ENCODE peak calls at places on chromosomes 3 and 15, in ten cellular contexts. One of them, this sample, is unnamed.

GRCh38 chr3:99108508-99108907 is 207.0 kb upstream of the DCBLD2 start:
- DNase-seq in tibial nerve: no peak
- DNase-seq in stimulated activated CD8-positive, alpha-beta memory T cell treated with anti-CD3 and anti-CD28 coated beads, Interleukin-2, amount 100 ng/mL, for 1 hour: no peak
- DNase-seq in NCI-H345: no peak
- DNase-seq in Peyer's patch: no peak
- DNase-seq in GM18507: no peak
- DNase-seq in CD4-positive, alpha-beta T cell: no peak
- DNase-seq in CD4-positive, alpha-beta memory T cell: no peak
- DNase-seq in activated CD4-positive, alpha-beta T cell treated with anti-CD3 and anti-CD28 coated beads, Interleukin-2, amount 50 U/mL, for 1 hour: no peak
- DNase-seq in stomach: no peak
- DNase-seq in this sample: no peak

GRCh38 chr3:40920041-40920440 is 279.3 kb upstream of the CTNNB1 start:
- DNase-seq in stomach: no peak
- DNase-seq in stimulated activated CD8-positive, alpha-beta memory T cell treated with anti-CD3 and anti-CD28 coated beads, Interleukin-2, amount 100 ng/mL, for 1 hour: no peak
- DNase-seq in CD4-positive, alpha-beta memory T cell: no peak
- DNase-seq in tibial nerve: no peak
- DNase-seq in CD4-positive, alpha-beta T cell: no peak
- DNase-seq in GM18507: no peak
- DNase-seq in activated CD4-positive, alpha-beta T cell treated with anti-CD3 and anti-CD28 coated beads, Interleukin-2, amount 50 U/mL, for 1 hour: no peak
- DNase-seq in Peyer's patch: no peak
- DNase-seq in NCI-H345: no peak
- DNase-seq in this sample: no peak

GRCh38 chr3:12015627-12016026 is 11.4 kb downstream of the SYN2 start:
- DNase-seq in stimulated activated CD8-positive, alpha-beta memory T cell treated with anti-CD3 and anti-CD28 coated beads, Interleukin-2, amount 100 ng/mL, for 1 hour: no peak
- DNase-seq in Peyer's patch: no peak
- DNase-seq in CD4-positive, alpha-beta T cell: no peak
- DNase-seq in NCI-H345: no peak
- DNase-seq in GM18507: no peak
- DNase-seq in tibial nerve: no peak
- DNase-seq in stomach: no peak
- DNase-seq in CD4-positive, alpha-beta memory T cell: no peak
- DNase-seq in activated CD4-positive, alpha-beta T cell treated with anti-CD3 and anti-CD28 coated beads, Interleukin-2, amount 50 U/mL, for 1 hour: no peak
- DNase-seq in this sample: no peak

GRCh38 chr3:54862526-54862925 is 65.3 kb downstream of the LRTM1 start:
- DNase-seq in CD4-positive, alpha-beta T cell: no peak
- DNase-seq in Peyer's patch: no peak
- DNase-seq in stomach: no peak
- DNase-seq in CD4-positive, alpha-beta memory T cell: no peak
- DNase-seq in GM18507: no peak
- DNase-seq in NCI-H345: no peak
- DNase-seq in stimulated activated CD8-positive, alpha-beta memory T cell treated with anti-CD3 and anti-CD28 coated beads, Interleukin-2, amount 100 ng/mL, for 1 hour: no peak
- DNase-seq in activated CD4-positive, alpha-beta T cell treated with anti-CD3 and anti-CD28 coated beads, Interleukin-2, amount 50 U/mL, for 1 hour: no peak
- DNase-seq in tibial nerve: no peak
- DNase-seq in this sample: no peak

GRCh38 chr15:68391084-68391483 is 40.9 kb downstream of the ITGA11 start:
- DNase-seq in Peyer's patch: no peak
- DNase-seq in GM18507: no peak
- DNase-seq in stimulated activated CD8-positive, alpha-beta memory T cell treated with anti-CD3 and anti-CD28 coated beads, Interleukin-2, amount 100 ng/mL, for 1 hour: no peak
- DNase-seq in tibial nerve: no peak
- DNase-seq in NCI-H345: no peak
- DNase-seq in CD4-positive, alpha-beta T cell: no peak
- DNase-seq in CD4-positive, alpha-beta memory T cell: no peak
- DNase-seq in activated CD4-positive, alpha-beta T cell treated with anti-CD3 and anti-CD28 coated beads, Interleukin-2, amount 50 U/mL, for 1 hour: no peak
- DNase-seq in stomach: peak
- DNase-seq in this sample: no peak

GRCh38 chr15:29090617-29091466 is 178.8 kb downstream of the NSMCE3 start:
- DNase-seq in activated CD4-positive, alpha-beta T cell treated with anti-CD3 and anti-CD28 coated beads, Interleukin-2, amount 50 U/mL, for 1 hour: peak
- DNase-seq in stomach: no peak
- DNase-seq in tibial nerve: no peak
- DNase-seq in NCI-H345: no peak
- DNase-seq in CD4-positive, alpha-beta T cell: peak
- DNase-seq in CD4-positive, alpha-beta memory T cell: peak
- DNase-seq in stimulated activated CD8-positive, alpha-beta memory T cell treated with anti-CD3 and anti-CD28 coated beads, Interleukin-2, amount 100 ng/mL, for 1 hour: no peak
- DNase-seq in GM18507: no peak
- DNase-seq in Peyer's patch: no peak
- DNase-seq in this sample: no peak

GRCh38 chr3:76132154-76132470 is 346.8 kb upstream of the ZNF717 start:
- DNase-seq in Peyer's patch: no peak
- DNase-seq in tibial nerve: no peak
- DNase-seq in CD4-positive, alpha-beta memory T cell: no peak
- DNase-seq in GM18507: no peak
- DNase-seq in stomach: no peak
- DNase-seq in stimulated activated CD8-positive, alpha-beta memory T cell treated with anti-CD3 and anti-CD28 coated beads, Interleukin-2, amount 100 ng/mL, for 1 hour: no peak
- DNase-seq in CD4-positive, alpha-beta T cell: no peak
- DNase-seq in activated CD4-positive, alpha-beta T cell treated with anti-CD3 and anti-CD28 coated beads, Interleukin-2, amount 50 U/mL, for 1 hour: no peak
- DNase-seq in NCI-H345: no peak
- DNase-seq in this sample: no peak

GRCh38 chr3:187736418-187736871 is 8.8 kb downstream of the BCL6 start:
- DNase-seq in CD4-positive, alpha-beta memory T cell: no peak
- DNase-seq in stimulated activated CD8-positive, alpha-beta memory T cell treated with anti-CD3 and anti-CD28 coated beads, Interleukin-2, amount 100 ng/mL, for 1 hour: no peak
- DNase-seq in CD4-positive, alpha-beta T cell: no peak
- DNase-seq in tibial nerve: no peak
- DNase-seq in NCI-H345: no peak
- DNase-seq in Peyer's patch: no peak
- DNase-seq in stomach: no peak
- DNase-seq in activated CD4-positive, alpha-beta T cell treated with anti-CD3 and anti-CD28 coated beads, Interleukin-2, amount 50 U/mL, for 1 hour: no peak
- DNase-seq in GM18507: no peak
- DNase-seq in this sample: no peak

GRCh38 chr15:97893988-97894387 is 66.5 kb upstream of the ARRDC4 start:
- DNase-seq in stimulated activated CD8-positive, alpha-beta memory T cell treated with anti-CD3 and anti-CD28 coated beads, Interleukin-2, amount 100 ng/mL, for 1 hour: no peak
- DNase-seq in activated CD4-positive, alpha-beta T cell treated with anti-CD3 and anti-CD28 coated beads, Interleukin-2, amount 50 U/mL, for 1 hour: no peak
- DNase-seq in stomach: no peak
- DNase-seq in CD4-positive, alpha-beta T cell: no peak
- DNase-seq in Peyer's patch: no peak
- DNase-seq in NCI-H345: no peak
- DNase-seq in GM18507: no peak
- DNase-seq in CD4-positive, alpha-beta memory T cell: no peak
- DNase-seq in tibial nerve: no peak
- DNase-seq in this sample: no peak

GRCh38 chr3:27253391-27253790 is 115.8 kb downstream of the NEK10 start:
- DNase-seq in stomach: no peak
- DNase-seq in CD4-positive, alpha-beta memory T cell: no peak
- DNase-seq in stimulated activated CD8-positive, alpha-beta memory T cell treated with anti-CD3 and anti-CD28 coated beads, Interleukin-2, amount 100 ng/mL, for 1 hour: no peak
- DNase-seq in tibial nerve: no peak
- DNase-seq in activated CD4-positive, alpha-beta T cell treated with anti-CD3 and anti-CD28 coated beads, Interleukin-2, amount 50 U/mL, for 1 hour: no peak
- DNase-seq in NCI-H345: no peak
- DNase-seq in Peyer's patch: no peak
- DNase-seq in CD4-positive, alpha-beta T cell: no peak
- DNase-seq in GM18507: no peak
- DNase-seq in this sample: no peak

GRCh38 chr3:187287231-187287630 is 4.3 kb downstream of the MASP1 start:
- DNase-seq in Peyer's patch: no peak
- DNase-seq in tibial nerve: no peak
- DNase-seq in CD4-positive, alpha-beta T cell: no peak
- DNase-seq in GM18507: no peak
- DNase-seq in activated CD4-positive, alpha-beta T cell treated with anti-CD3 and anti-CD28 coated beads, Interleukin-2, amount 50 U/mL, for 1 hour: no peak
- DNase-seq in NCI-H345: no peak
- DNase-seq in stomach: no peak
- DNase-seq in CD4-positive, alpha-beta memory T cell: no peak
- DNase-seq in stimulated activated CD8-positive, alpha-beta memory T cell treated with anti-CD3 and anti-CD28 coated beads, Interleukin-2, amount 100 ng/mL, for 1 hour: no peak
- DNase-seq in this sample: no peak

GRCh38 chr3:86230765-86231164 is 760.2 kb downstream of the VGLL3 start:
- DNase-seq in GM18507: no peak
- DNase-seq in activated CD4-positive, alpha-beta T cell treated with anti-CD3 and anti-CD28 coated beads, Interleukin-2, amount 50 U/mL, for 1 hour: no peak
- DNase-seq in stomach: no peak
- DNase-seq in CD4-positive, alpha-beta memory T cell: no peak
- DNase-seq in tibial nerve: no peak
- DNase-seq in CD4-positive, alpha-beta T cell: no peak
- DNase-seq in stimulated activated CD8-positive, alpha-beta memory T cell treated with anti-CD3 and anti-CD28 coated beads, Interleukin-2, amount 100 ng/mL, for 1 hour: no peak
- DNase-seq in NCI-H345: no peak
- DNase-seq in Peyer's patch: no peak
- DNase-seq in this sample: no peak

GRCh38 chr3:16286161-16286560 is 21.1 kb downstream of the OXNAD1 start:
- DNase-seq in CD4-positive, alpha-beta T cell: peak
- DNase-seq in stomach: no peak
- DNase-seq in CD4-positive, alpha-beta memory T cell: peak
- DNase-seq in NCI-H345: no peak
- DNase-seq in Peyer's patch: peak
- DNase-seq in stimulated activated CD8-positive, alpha-beta memory T cell treated with anti-CD3 and anti-CD28 coated beads, Interleukin-2, amount 100 ng/mL, for 1 hour: no peak
- DNase-seq in GM18507: no peak
- DNase-seq in activated CD4-positive, alpha-beta T cell treated with anti-CD3 and anti-CD28 coated beads, Interleukin-2, amount 50 U/mL, for 1 hour: peak
- DNase-seq in tibial nerve: no peak
- DNase-seq in this sample: no peak

GRCh38 chr15:48940508-48940907 is 23.2 kb downstream of the SHC4 start:
- DNase-seq in tibial nerve: no peak
- DNase-seq in GM18507: peak
- DNase-seq in stimulated activated CD8-positive, alpha-beta memory T cell treated with anti-CD3 and anti-CD28 coated beads, Interleukin-2, amount 100 ng/mL, for 1 hour: no peak
- DNase-seq in CD4-positive, alpha-beta memory T cell: no peak
- DNase-seq in NCI-H345: no peak
- DNase-seq in activated CD4-positive, alpha-beta T cell treated with anti-CD3 and anti-CD28 coated beads, Interleukin-2, amount 50 U/mL, for 1 hour: no peak
- DNase-seq in stomach: no peak
- DNase-seq in CD4-positive, alpha-beta T cell: no peak
- DNase-seq in Peyer's patch: no peak
- DNase-seq in this sample: no peak

GRCh38 chr3:55636300-55637195 is 149.4 kb upstream of the WNT5A start:
- DNase-seq in CD4-positive, alpha-beta T cell: no peak
- DNase-seq in GM18507: no peak
- DNase-seq in CD4-positive, alpha-beta memory T cell: no peak
- DNase-seq in NCI-H345: no peak
- DNase-seq in tibial nerve: no peak
- DNase-seq in stimulated activated CD8-positive, alpha-beta memory T cell treated with anti-CD3 and anti-CD28 coated beads, Interleukin-2, amount 100 ng/mL, for 1 hour: no peak
- DNase-seq in activated CD4-positive, alpha-beta T cell treated with anti-CD3 and anti-CD28 coated beads, Interleukin-2, amount 50 U/mL, for 1 hour: no peak
- DNase-seq in stomach: no peak
- DNase-seq in Peyer's patch: no peak
- DNase-seq in this sample: no peak

GRCh38 chr15:90478981-90479481 is 50.7 kb upstream of the CRTC3 start:
- DNase-seq in NCI-H345: no peak
- DNase-seq in tibial nerve: no peak
- DNase-seq in GM18507: no peak
- DNase-seq in CD4-positive, alpha-beta T cell: no peak
- DNase-seq in activated CD4-positive, alpha-beta T cell treated with anti-CD3 and anti-CD28 coated beads, Interleukin-2, amount 50 U/mL, for 1 hour: peak
- DNase-seq in CD4-positive, alpha-beta memory T cell: no peak
- DNase-seq in stimulated activated CD8-positive, alpha-beta memory T cell treated with anti-CD3 and anti-CD28 coated beads, Interleukin-2, amount 100 ng/mL, for 1 hour: no peak
- DNase-seq in Peyer's patch: no peak
- DNase-seq in stomach: peak
- DNase-seq in this sample: no peak

This sample was measured in GM19239.